ENCODE peak calls at places on chromosomes 2 and 18, in eight cellular contexts. L is heart right ventricle; H is thyroid gland; B is IMR-90; R is SW480; W is CD4-positive, alpha-beta T cell; O is OCI-LY7; Q is NCI-H146. S is an unnamed sample.

GRCh38 chr2:33552758-33553461 is 46.2 kb downstream of the FAM98A start:
- DNase-seq in L (no peak), H (no peak), B (peak), R (no peak), W (no peak), O (no peak), Q (no peak), S (no peak)

GRCh38 chr18:76394780-76395476 is 100.1 kb downstream of the ZNF516 start:
- DNase-seq in L (no peak), H (no peak), B (peak), R (no peak), W (no peak), O (no peak), Q (no peak), S (no peak)

GRCh38 chr2:119311831-119312230 is 54.8 kb downstream of the C2orf76 start:
- DNase-seq in L (no peak), H (no peak), B (no peak), R (no peak), W (no peak), O (peak), Q (no peak), S (no peak)

GRCh38 chr2:230668184-230668938 is 44.3 kb upstream of the CAB39 start:
- DNase-seq in L (peak), H (no peak), B (peak), R (peak), W (no peak), O (peak), Q (no peak), S (no peak)

GRCh38 chr2:174052639-174052976 is 87.4 kb upstream of the SP3 start:
- DNase-seq in L (no peak), H (no peak), B (no peak), R (no peak), W (no peak), O (no peak), Q (no peak), S (no peak)

GRCh38 chr18:31162419-31162793 is 250 bp downstream of the DSC1 start:
- DNase-seq in L (no peak), H (no peak), B (no peak), R (no peak), W (no peak), O (no peak), Q (no peak), S (no peak)

GRCh38 chr2:204505488-204505887 is 39.8 kb upstream of the PARD3B start:
- DNase-seq in L (no peak), H (no peak), B (peak), R (no peak), W (no peak), O (no peak), Q (no peak), S (no peak)

GRCh38 chr2:136008205-136008865 is 22.9 kb upstream of the DARS1 start:
- DNase-seq in L (peak), H (peak), B (no peak), R (peak), W (peak), O (no peak), Q (no peak), S (no peak)

GRCh38 chr2:238449241-238449640 is 22.5 kb downstream of the ASB1 start:
- DNase-seq in L (no peak), H (no peak), B (no peak), R (no peak), W (no peak), O (no peak), Q (no peak), S (no peak)

S was measured in prostate gland.